ENCODE peak calls at places on chromosomes 4 and X, in eight cellular contexts. One of them, this sample, is unnamed.

GRCh38 chrX:107454302-107454701 is 4.8 kb downstream of the FRMPD3 start:
- DNase-seq in kidney epithelial cell: peak; percentile 47
- DNase-seq in brain microvascular endothelial cell: no peak
- DNase-seq in left ventricle myocardium inferior: no peak
- DNase-seq in A549: peak; percentile 11
- DNase-seq in fibroblast of pulmonary artery: no peak
- DNase-seq in tibial nerve: no peak
- DNase-seq in cardiac muscle cell: no peak
- DNase-seq in this sample: peak; percentile 47

GRCh38 chr4:7781361-7781760 is 158.3 kb downstream of the AFAP1 start:
- DNase-seq in kidney epithelial cell: no peak
- DNase-seq in brain microvascular endothelial cell: peak; percentile 86
- DNase-seq in A549: no peak
- DNase-seq in left ventricle myocardium inferior: no peak
- DNase-seq in tibial nerve: no peak
- DNase-seq in cardiac muscle cell: peak; percentile 84
- DNase-seq in fibroblast of pulmonary artery: peak; percentile 89
- DNase-seq in this sample: peak; percentile 64

GRCh38 chr4:43496188-43496587 is 603.7 kb downstream of the GRXCR1 start:
- DNase-seq in A549: no peak
- DNase-seq in fibroblast of pulmonary artery: peak; percentile 8
- DNase-seq in cardiac muscle cell: peak; percentile 5
- DNase-seq in kidney epithelial cell: no peak
- DNase-seq in left ventricle myocardium inferior: no peak
- DNase-seq in tibial nerve: no peak
- DNase-seq in brain microvascular endothelial cell: no peak
- DNase-seq in this sample: no peak

GRCh38 chr4:89572224-89572858 is 264.6 kb downstream of the SNCA start:
- DNase-seq in cardiac muscle cell: peak; percentile 29
- DNase-seq in tibial nerve: no peak
- DNase-seq in left ventricle myocardium inferior: no peak
- DNase-seq in A549: no peak
- DNase-seq in fibroblast of pulmonary artery: peak; percentile 25
- DNase-seq in brain microvascular endothelial cell: no peak
- DNase-seq in kidney epithelial cell: no peak
- DNase-seq in this sample: no peak

GRCh38 chr4:102478186-102478585 is 23.0 kb upstream of the NFKB1 start:
- DNase-seq in left ventricle myocardium inferior: no peak
- DNase-seq in fibroblast of pulmonary artery: no peak
- DNase-seq in brain microvascular endothelial cell: no peak
- DNase-seq in kidney epithelial cell: no peak
- DNase-seq in cardiac muscle cell: no peak
- DNase-seq in A549: no peak
- DNase-seq in tibial nerve: no peak
- DNase-seq in this sample: no peak

GRCh38 chr4:145709843-145710242 is 29.9 kb downstream of the C4orf51 start:
- DNase-seq in left ventricle myocardium inferior: no peak
- DNase-seq in kidney epithelial cell: peak; percentile 78
- DNase-seq in brain microvascular endothelial cell: peak; percentile 86
- DNase-seq in fibroblast of pulmonary artery: peak; percentile 60
- DNase-seq in tibial nerve: no peak
- DNase-seq in cardiac muscle cell: peak; percentile 75
- DNase-seq in A549: no peak
- DNase-seq in this sample: peak; percentile 69

GRCh38 chrX:44343412-44343942 is at the start of gene EFHC2:
- DNase-seq in tibial nerve: peak; percentile 9
- DNase-seq in left ventricle myocardium inferior: peak; percentile 29
- DNase-seq in kidney epithelial cell: no peak
- DNase-seq in brain microvascular endothelial cell: peak; percentile 13
- DNase-seq in cardiac muscle cell: peak; percentile 51
- DNase-seq in fibroblast of pulmonary artery: peak; percentile 20
- DNase-seq in A549: peak; percentile 6
- DNase-seq in this sample: peak; percentile 5

GRCh38 chrX:150569155-150569477 is 695 bp downstream of the MTM1 start:
- DNase-seq in cardiac muscle cell: peak; percentile 53
- DNase-seq in tibial nerve: no peak
- DNase-seq in fibroblast of pulmonary artery: peak; percentile 43
- DNase-seq in brain microvascular endothelial cell: peak; percentile 3
- DNase-seq in A549: no peak
- DNase-seq in kidney epithelial cell: no peak
- DNase-seq in left ventricle myocardium inferior: peak; percentile 27
- DNase-seq in this sample: peak; percentile 44

GRCh38 chr4:80197132-80197573 is at the start of gene PRDM8:
- DNase-seq in kidney epithelial cell: no peak
- DNase-seq in brain microvascular endothelial cell: no peak
- DNase-seq in tibial nerve: no peak
- DNase-seq in cardiac muscle cell: no peak
- DNase-seq in left ventricle myocardium inferior: no peak
- DNase-seq in fibroblast of pulmonary artery: peak; percentile 9
- DNase-seq in A549: no peak
- DNase-seq in this sample: no peak

GRCh38 chr4:167775374-167775773 is 317.0 kb upstream of the ANXA10 start:
- DNase-seq in left ventricle myocardium inferior: no peak
- DNase-seq in cardiac muscle cell: no peak
- DNase-seq in fibroblast of pulmonary artery: no peak
- DNase-seq in brain microvascular endothelial cell: no peak
- DNase-seq in A549: no peak
- DNase-seq in kidney epithelial cell: peak; percentile 1
- DNase-seq in tibial nerve: no peak
- DNase-seq in this sample: peak; percentile 77

GRCh38 chr4:167774646-167775045 is 317.7 kb upstream of the ANXA10 start:
- DNase-seq in A549: no peak
- DNase-seq in left ventricle myocardium inferior: no peak
- DNase-seq in cardiac muscle cell: no peak
- DNase-seq in brain microvascular endothelial cell: no peak
- DNase-seq in fibroblast of pulmonary artery: no peak
- DNase-seq in kidney epithelial cell: no peak
- DNase-seq in tibial nerve: no peak
- DNase-seq in this sample: peak; percentile 31

GRCh38 chr4:167779864-167780263 is 312.5 kb upstream of the ANXA10 start:
- DNase-seq in fibroblast of pulmonary artery: peak; percentile 14
- DNase-seq in kidney epithelial cell: no peak
- DNase-seq in cardiac muscle cell: peak; percentile 8
- DNase-seq in tibial nerve: no peak
- DNase-seq in A549: no peak
- DNase-seq in brain microvascular endothelial cell: no peak
- DNase-seq in left ventricle myocardium inferior: no peak
- DNase-seq in this sample: no peak
- H3K4me3 ChIP-seq in fibroblast of pulmonary artery: peak overlapping the region; percentile 49
- H3K4me3 ChIP-seq in kidney epithelial cell: no peak overlapping the region
- H3K4me3 ChIP-seq in cardiac muscle cell: no peak overlapping the region
- H3K4me3 ChIP-seq in tibial nerve: no peak overlapping the region
- H3K4me3 ChIP-seq in A549: peak overlapping the region; percentile 3
- H3K4me3 ChIP-seq in brain microvascular endothelial cell: no peak overlapping the region
- H3K4me3 ChIP-seq in left ventricle myocardium inferior: no peak overlapping the region
- H3K4me3 ChIP-seq in this sample: no peak overlapping the region

DNA sequence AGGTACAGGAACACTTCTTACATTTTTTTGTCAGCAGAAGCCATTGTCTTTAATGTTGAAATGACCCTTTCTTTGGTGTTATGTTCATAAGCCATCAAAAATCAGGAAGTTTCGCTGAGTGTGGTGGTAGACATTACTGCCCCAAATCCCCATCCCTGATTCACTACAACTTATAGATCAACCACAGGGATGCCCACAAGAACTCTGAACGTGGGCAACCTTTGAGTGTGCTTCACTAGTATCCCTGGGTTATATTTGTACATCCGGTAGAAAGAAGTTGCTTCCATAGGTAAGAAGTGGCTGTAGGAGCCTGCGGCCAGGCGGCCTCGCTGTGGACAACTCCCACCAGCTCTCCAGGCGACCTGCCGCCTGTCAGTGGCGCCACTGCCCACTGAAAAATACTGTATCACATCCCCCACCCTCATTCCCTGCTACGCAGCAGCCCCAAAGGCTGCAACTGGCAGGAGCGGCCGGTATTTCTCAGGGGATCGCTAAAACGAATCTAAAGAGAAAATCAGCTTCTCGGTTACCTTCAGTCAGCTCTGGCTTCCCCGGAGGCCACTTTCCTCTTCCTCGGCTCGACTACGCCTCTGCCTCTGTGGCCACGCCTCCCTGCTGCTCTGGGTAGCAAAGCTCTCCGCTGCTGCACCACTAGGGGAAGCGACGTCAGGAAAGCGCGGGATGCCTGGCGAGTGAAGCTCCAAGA is 13.9 kb upstream of the ETDC start:
- DNase-seq in tibial nerve: peak; percentile 5
- DNase-seq in A549: no peak
- DNase-seq in kidney epithelial cell: peak; percentile 1
- DNase-seq in brain microvascular endothelial cell: peak; percentile 31
- DNase-seq in fibroblast of pulmonary artery: peak; percentile 34
- DNase-seq in left ventricle myocardium inferior: peak; percentile 22
- DNase-seq in cardiac muscle cell: peak; percentile 55
- DNase-seq in this sample: peak; percentile 37
- TF ChIP-seq CTCF in tibial nerve: no peak
- TF ChIP-seq CTCF in A549: no peak
- TF ChIP-seq CTCF in kidney epithelial cell: peak; percentile 16
- TF ChIP-seq CTCF in brain microvascular endothelial cell: peak; percentile 47
- TF ChIP-seq CTCF in fibroblast of pulmonary artery: peak; percentile 30
- TF ChIP-seq CTCF in left ventricle myocardium inferior: peak; percentile 42
- TF ChIP-seq CTCF in cardiac muscle cell: peak; percentile 43
- TF ChIP-seq CTCF in this sample: peak; percentile 11

GRCh38 chrX:151870603-151871002 is 42.1 kb upstream of the MAGEA4 start:
- DNase-seq in kidney epithelial cell: peak; percentile 16
- DNase-seq in cardiac muscle cell: peak; percentile 83
- DNase-seq in left ventricle myocardium inferior: no peak
- DNase-seq in A549: peak; percentile 70
- DNase-seq in fibroblast of pulmonary artery: peak; percentile 87
- DNase-seq in brain microvascular endothelial cell: peak; percentile 86
- DNase-seq in tibial nerve: no peak
- DNase-seq in this sample: peak; percentile 87
- H3K4me3 ChIP-seq in kidney epithelial cell: no peak overlapping the region
- H3K4me3 ChIP-seq in cardiac muscle cell: no peak overlapping the region
- H3K4me3 ChIP-seq in left ventricle myocardium inferior: no peak overlapping the region
- H3K4me3 ChIP-seq in A549: no peak overlapping the region
- H3K4me3 ChIP-seq in fibroblast of pulmonary artery: peak overlapping the region; percentile 14
- H3K4me3 ChIP-seq in brain microvascular endothelial cell: no peak overlapping the region
- H3K4me3 ChIP-seq in tibial nerve: no peak overlapping the region
- H3K4me3 ChIP-seq in this sample: no peak overlapping the region

GRCh38 chr4:59248313-59248712 is 1951.8 kb upstream of the ADGRL3 start:
- DNase-seq in cardiac muscle cell: no peak
- DNase-seq in tibial nerve: no peak
- DNase-seq in kidney epithelial cell: no peak
- DNase-seq in brain microvascular endothelial cell: no peak
- DNase-seq in left ventricle myocardium inferior: no peak
- DNase-seq in fibroblast of pulmonary artery: no peak
- DNase-seq in A549: no peak
- DNase-seq in this sample: no peak

GRCh38 chr4:59243038-59243437 is 1957.1 kb upstream of the ADGRL3 start:
- DNase-seq in kidney epithelial cell: no peak
- DNase-seq in tibial nerve: no peak
- DNase-seq in fibroblast of pulmonary artery: no peak
- DNase-seq in left ventricle myocardium inferior: no peak
- DNase-seq in brain microvascular endothelial cell: no peak
- DNase-seq in cardiac muscle cell: no peak
- DNase-seq in A549: no peak
- DNase-seq in this sample: no peak

GRCh38 chr4:59249110-59249509 is 1951.0 kb upstream of the ADGRL3 start:
- DNase-seq in A549: no peak
- DNase-seq in kidney epithelial cell: no peak
- DNase-seq in cardiac muscle cell: no peak
- DNase-seq in left ventricle myocardium inferior: no peak
- DNase-seq in fibroblast of pulmonary artery: no peak
- DNase-seq in tibial nerve: no peak
- DNase-seq in brain microvascular endothelial cell: no peak
- DNase-seq in this sample: no peak

DNA sequence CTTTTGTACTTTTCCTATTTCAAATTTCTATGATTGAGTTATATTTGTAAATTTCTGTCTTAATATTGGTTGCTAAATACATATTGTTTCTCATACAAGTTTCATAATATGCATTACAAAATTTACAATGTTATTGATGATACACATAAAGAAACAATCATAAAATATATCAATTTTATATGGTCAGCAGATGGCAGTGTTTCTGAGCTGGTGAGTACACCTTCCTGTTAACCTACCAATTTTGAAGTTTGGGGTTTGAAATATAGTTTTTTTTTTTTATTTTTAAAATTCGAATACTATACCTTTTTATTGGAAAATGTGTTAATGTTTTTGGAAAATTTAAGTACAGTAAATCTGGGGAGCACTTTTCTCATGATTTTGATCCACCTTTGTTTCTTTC is 1953.1 kb upstream of the ADGRL3 start:
- DNase-seq in tibial nerve: no peak
- DNase-seq in brain microvascular endothelial cell: no peak
- DNase-seq in left ventricle myocardium inferior: no peak
- DNase-seq in fibroblast of pulmonary artery: peak; percentile 0
- DNase-seq in A549: no peak
- DNase-seq in kidney epithelial cell: no peak
- DNase-seq in cardiac muscle cell: no peak
- DNase-seq in this sample: no peak
- TF ChIP-seq CTCF in tibial nerve: no peak
- TF ChIP-seq CTCF in brain microvascular endothelial cell: peak; percentile 12
- TF ChIP-seq CTCF in left ventricle myocardium inferior: peak; percentile 33
- TF ChIP-seq CTCF in fibroblast of pulmonary artery: no peak
- TF ChIP-seq CTCF in A549: peak; percentile 33
- TF ChIP-seq CTCF in kidney epithelial cell: peak; percentile 38
- TF ChIP-seq CTCF in cardiac muscle cell: no peak
- TF ChIP-seq CTCF in this sample: no peak

GRCh38 chr4:180106997-180107396 is 2136.2 kb upstream of the TENM3 start:
- DNase-seq in cardiac muscle cell: no peak
- DNase-seq in A549: no peak
- DNase-seq in tibial nerve: no peak
- DNase-seq in fibroblast of pulmonary artery: no peak
- DNase-seq in brain microvascular endothelial cell: no peak
- DNase-seq in left ventricle myocardium inferior: no peak
- DNase-seq in kidney epithelial cell: no peak
- DNase-seq in this sample: no peak
- H3K4me3 ChIP-seq in cardiac muscle cell: no peak overlapping the region
- H3K4me3 ChIP-seq in A549: no peak overlapping the region
- H3K4me3 ChIP-seq in tibial nerve: no peak overlapping the region
- H3K4me3 ChIP-seq in fibroblast of pulmonary artery: no peak overlapping the region
- H3K4me3 ChIP-seq in brain microvascular endothelial cell: no peak overlapping the region
- H3K4me3 ChIP-seq in left ventricle myocardium inferior: no peak overlapping the region
- H3K4me3 ChIP-seq in kidney epithelial cell: no peak overlapping the region
- H3K4me3 ChIP-seq in this sample: no peak overlapping the region

DNA sequence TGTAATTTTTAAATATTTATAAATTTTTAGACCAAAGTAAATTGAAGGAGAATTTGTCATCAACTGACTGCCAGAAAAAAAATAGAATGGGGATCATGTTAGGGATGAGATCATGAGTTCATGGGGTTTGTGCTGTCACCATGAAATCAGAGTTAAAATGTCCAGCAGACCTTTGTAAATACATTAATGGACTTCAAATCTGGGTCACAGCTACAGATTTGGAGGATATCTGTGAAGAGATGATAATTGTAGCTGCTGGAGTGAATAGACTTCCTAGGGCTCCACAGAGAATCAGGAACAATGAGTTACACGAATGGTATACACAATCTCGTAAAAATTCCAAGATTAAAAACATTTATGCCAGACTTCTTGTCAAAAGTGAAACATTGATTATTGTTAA is 6.6 kb downstream of the FSTL5 start:
- DNase-seq in cardiac muscle cell: no peak
- DNase-seq in tibial nerve: no peak
- DNase-seq in brain microvascular endothelial cell: no peak
- DNase-seq in A549: no peak
- DNase-seq in kidney epithelial cell: no peak
- DNase-seq in fibroblast of pulmonary artery: no peak
- DNase-seq in left ventricle myocardium inferior: no peak
- DNase-seq in this sample: no peak
- TF ChIP-seq CTCF in cardiac muscle cell: no peak
- TF ChIP-seq CTCF in tibial nerve: no peak
- TF ChIP-seq CTCF in brain microvascular endothelial cell: no peak
- TF ChIP-seq CTCF in A549: no peak
- TF ChIP-seq CTCF in kidney epithelial cell: no peak
- TF ChIP-seq CTCF in fibroblast of pulmonary artery: no peak
- TF ChIP-seq CTCF in left ventricle myocardium inferior: no peak
- TF ChIP-seq CTCF in this sample: no peak

GRCh38 chr4:167779280-167779679 is 313.1 kb upstream of the ANXA10 start:
- DNase-seq in A549: peak; percentile 6
- DNase-seq in kidney epithelial cell: no peak
- DNase-seq in brain microvascular endothelial cell: no peak
- DNase-seq in cardiac muscle cell: peak; percentile 14
- DNase-seq in tibial nerve: no peak
- DNase-seq in left ventricle myocardium inferior: no peak
- DNase-seq in fibroblast of pulmonary artery: peak; percentile 19
- DNase-seq in this sample: no peak
- H3K4me3 ChIP-seq in A549: no peak overlapping the region
- H3K4me3 ChIP-seq in kidney epithelial cell: no peak overlapping the region
- H3K4me3 ChIP-seq in brain microvascular endothelial cell: no peak overlapping the region
- H3K4me3 ChIP-seq in cardiac muscle cell: no peak overlapping the region
- H3K4me3 ChIP-seq in tibial nerve: no peak overlapping the region
- H3K4me3 ChIP-seq in left ventricle myocardium inferior: no peak overlapping the region
- H3K4me3 ChIP-seq in fibroblast of pulmonary artery: no peak overlapping the region
- H3K4me3 ChIP-seq in this sample: no peak overlapping the region